ENCODE peak calls at places on chromosomes 1 and 21, in ten cellular contexts. R is MM.1S, M is ovary, Q is uterus, H is heart left ventricle, X is HCT116, C is cardiac muscle cell, W is prostate gland, E is adrenal gland, Y is breast epithelium. T is an unnamed sample. For H3K36me3 and H3K4me1, the result is how much of the 10 kb centered on the place peaks cover.

GRCh38 chr1:43049487-43049886 is 90.8 kb upstream of the SLC2A1 start:
- DNase-seq in X (no peak), Y (no peak), Q (no peak), E (no peak), R (no peak), M (no peak), W (no peak), C (no peak), H (no peak), T (no peak)

GRCh38 chr1:160411231-160411630 is 10.9 kb downstream of the VANGL2 start:
- DNase-seq in M (no peak), W (no peak), Y (no peak), R (no peak), E (no peak), C (no peak), X (no peak), Q (no peak), H (no peak), T (no peak)

GRCh38 chr1:157045251-157046218 is at the start of gene ARHGEF11:
- DNase-seq in R (peak), Q (peak), M (peak), Y (peak), X (peak), E (peak), H (peak), C (peak), W (peak), T (peak)

GRCh38 chr1:237838320-237838719 is 52.4 kb downstream of the ZP4 start:
- DNase-seq in W (no peak), M (no peak), Q (no peak), Y (no peak), C (no peak), X (no peak), E (no peak), R (no peak), H (no peak), T (no peak)

GRCh38 chr1:240455228-240455821 is 156.6 kb downstream of the GREM2 start:
- DNase-seq in E (no peak), W (no peak), R (peak), M (no peak), X (no peak), Q (no peak), H (no peak), C (peak), Y (no peak), T (no peak)

GRCh38 chr21:37792046-37792445 is 124.2 kb downstream of the KCNJ6 start:
- DNase-seq in H (no peak), Q (no peak), Y (no peak), W (no peak), M (no peak), C (peak), E (no peak), R (no peak), X (no peak), T (no peak)

GRCh38 chr1:162072770-162073169 is 3.3 kb downstream of the NOS1AP start:
- DNase-seq in H (no peak), X (no peak), Q (no peak), C (no peak), R (no peak), M (no peak), E (no peak), Y (no peak), W (no peak), T (no peak)

GRCh38 chr21:33703750-33704606 is 61.7 kb downstream of the ITSN1 start:
- DNase-seq in W (no peak), H (no peak), C (no peak), E (no peak), X (no peak), Y (no peak), M (no peak), Q (no peak), R (no peak), T (no peak)

GRCh38 chr1:182672487-182672836 is 11.9 kb downstream of the RGS8 start:
- DNase-seq in W (no peak), X (no peak), H (no peak), R (no peak), C (no peak), M (no peak), Y (no peak), E (no peak), Q (no peak), T (no peak)

GRCh38 chr1:209989525-209989924 is 51.5 kb downstream of the SYT14 start:
- DNase-seq in H (no peak), M (no peak), R (peak), Q (no peak), X (no peak), W (no peak), E (no peak), C (peak), Y (no peak), T (peak)

GRCh38 chr1:21341022-21341421 is 50.8 kb upstream of the ECE1 start:
- DNase-seq in Y (no peak), E (no peak), M (no peak), H (no peak), W (no peak), C (no peak), Q (no peak), X (no peak), R (no peak), T (no peak)

GRCh38 chr1:156746716-156747631 is 4.5 kb downstream of the HDGF start:
- DNase-seq in X (peak), H (peak), Y (peak), C (peak), Q (peak), R (no peak), E (peak), W (peak), M (peak), T (peak)

GRCh38 chr21:34791776-34792503 is 123.1 kb downstream of the CLIC6 start:
- DNase-seq in Q (no peak), M (no peak), W (no peak), C (no peak), H (no peak), X (no peak), Y (no peak), E (no peak), R (no peak), T (no peak)

GRCh38 chr1:1778827-1779675 is 781 bp upstream of the NADK start:
- DNase-seq in C (no peak), X (peak), R (peak), Y (peak), E (peak), W (peak), Q (peak), M (peak), H (peak), T (peak)

GRCh38 chr1:248849637-248850036 is 9.2 kb downstream of the ZNF692 start:
- DNase-seq in H (no peak), E (no peak), Y (no peak), W (no peak), R (no peak), X (no peak), M (no peak), Q (no peak), C (no peak), T (no peak)

GRCh38 chr1:195516036-195516435 is 1092.2 kb downstream of the KCNT2 start:
- DNase-seq in C (no peak), H (no peak), R (no peak), E (no peak), X (no peak), Y (no peak), W (no peak), M (no peak), Q (no peak), T (no peak)

GRCh38 chr1:166840309-166841302 is 1.3 kb downstream of the POGK start:
- DNase-seq in R (no peak), Y (no peak), X (no peak), C (peak), M (no peak), Q (no peak), W (peak), E (no peak), H (no peak), T (peak)

GRCh38 chr1:917466-918091 is 6.1 kb upstream of the SAMD11 start:
- DNase-seq in X (no peak), H (peak), E (no peak), Q (peak), R (no peak), W (no peak), C (no peak), Y (no peak), M (no peak), T (no peak)

GRCh38 chr1:241998412-241998921 is 431 bp downstream of the MAP1LC3C start:
- DNase-seq in M (peak), R (no peak), W (no peak), H (peak), X (peak), C (peak), Y (no peak), Q (peak), E (peak), T (peak)

GRCh38 chr1:171267391-171267790 is 19.1 kb downstream of the FMO1 start:
- DNase-seq in C (peak), X (no peak), R (no peak), W (peak), M (no peak), H (no peak), E (no peak), Q (no peak), Y (no peak), T (no peak)

GRCh38 chr21:34534522-34534921 is 22.5 kb upstream of the KCNE1 start:
- DNase-seq in H (no peak), C (peak), Q (no peak), X (no peak), W (no peak), Y (no peak), R (no peak), E (no peak), M (no peak), T (no peak)

GRCh38 chr1:151994956-151995355 is 1.3 kb upstream of the S100A10 start:
- DNase-seq in Q (peak), X (peak), R (no peak), Y (no peak), C (peak), H (no peak), M (peak), W (no peak), E (peak), T (peak)

GRCh38 chr1:228037401-228038386 is 30.9 kb downstream of the WNT3A start:
- DNase-seq in Q (no peak), C (peak), X (no peak), H (peak), M (no peak), W (no peak), E (no peak), Y (no peak), R (no peak), T (no peak)

GRCh38 chr1:112509005-112509659 is 367 bp downstream of the WNT2B start:
- DNase-seq in X (no peak), M (peak), W (no peak), R (no peak), E (peak), Y (no peak), H (peak), C (no peak), Q (no peak), T (peak)

GRCh38 chr1:206589206-206589605 is 23.1 kb downstream of the EIF2D start:
- DNase-seq in Y (no peak), H (no peak), X (no peak), R (no peak), C (peak), E (peak), M (peak), Q (peak), W (no peak), T (no peak)

GRCh38 chr1:44170281-44170823 is 28.9 kb upstream of the KLF18 start:
- DNase-seq in Y (no peak), R (no peak), M (no peak), C (peak), E (no peak), H (no peak), X (no peak), Q (no peak), W (no peak), T (no peak)

GRCh38 chr21:44510508-44511218 is 29.3 kb downstream of the KRTAP10-1 start:
- DNase-seq in Q (no peak), W (peak), E (peak), C (peak), M (no peak), R (peak), H (peak), Y (peak), X (peak), T (peak)

GRCh38 chr1:12811409-12811784 is 19.8 kb downstream of the PRAMEF11 start:
- DNase-seq in Q (no peak), R (no peak), X (no peak), Y (no peak), E (no peak), H (no peak), C (no peak), W (no peak), M (no peak), T (no peak)

GRCh38 chr1:212529211-212529731 is 79.3 kb upstream of the ATF3 start:
- DNase-seq in Q (no peak), C (no peak), X (no peak), R (no peak), H (no peak), Y (no peak), E (peak), W (no peak), M (no peak), T (no peak)

GRCh38 chr1:231919900-231920299 is 293.3 kb downstream of the DISC1 start:
- DNase-seq in H (no peak), R (no peak), M (no peak), Q (no peak), E (no peak), C (no peak), W (no peak), Y (no peak), X (no peak), T (no peak)

GRCh38 chr1:25556791-25557476 is 13.5 kb downstream of the LDLRAP1 start:
- DNase-seq in Y (no peak), X (no peak), W (peak), H (no peak), M (no peak), C (peak), E (peak), Q (no peak), R (no peak), T (peak)

GRCh38 chr1:201640624-201641023 is 101.7 kb downstream of the NAV1 start:
- DNase-seq in M (peak), E (no peak), X (no peak), Q (peak), Y (no peak), C (peak), H (no peak), R (no peak), W (no peak), T (no peak)

GRCh38 chr1:15371610-15372539 is 37.8 kb upstream of the EFHD2 start:
- DNase-seq in M (peak), X (no peak), W (no peak), Y (no peak), H (no peak), R (no peak), Q (no peak), C (no peak), E (peak), T (no peak)

GRCh38 chr1:225514671-225515081 is 86.8 kb upstream of the LBR start:
- DNase-seq in R (no peak), Y (no peak), Q (no peak), C (no peak), H (no peak), E (no peak), X (no peak), W (no peak), M (no peak), T (peak)

GRCh38 chr1:8382051-8382505 is 64.2 kb downstream of the SLC45A1 start:
- DNase-seq in Y (no peak), E (no peak), H (no peak), W (no peak), M (no peak), C (peak), Q (no peak), R (no peak), X (no peak), T (no peak)
- H3K36me3 ChIP-seq in Y (under half), E (under half), H (under half), W (under half), M (under half), C (under half), Q (under half), R (under half), X (under half), T (under half)

GRCh38 chr1:235124111-235124510 is 4.5 kb downstream of the TOMM20 start:
- DNase-seq in R (no peak), M (no peak), X (no peak), Y (no peak), W (no peak), C (no peak), Q (no peak), H (no peak), E (no peak), T (no peak)
- H3K4me1 ChIP-seq in R (under half), M (under half), X (under half), Y (under half), W (under half), C (under half), Q (under half), H (under half), E (under half), T (under half)

GRCh38 chr1:16450863-16451481 is 10.4 kb downstream of the NECAP2 start:
- DNase-seq in C (no peak), R (no peak), W (no peak), Q (no peak), E (no peak), M (no peak), H (no peak), Y (no peak), X (no peak), T (no peak)
- H3K36me3 ChIP-seq in C (under half), R (under half), W (under half), Q (under half), E (half or more), M (under half), H (half or more), Y (under half), X (under half), T (under half)

GRCh38 chr1:39205102-39205780 is 746 bp downstream of the MACF1 start:
- DNase-seq in Y (no peak), M (peak), Q (peak), W (no peak), R (peak), H (peak), X (no peak), E (peak), C (peak), T (peak)

GRCh38 chr1:39199593-39199992 is 4.9 kb upstream of the MACF1 start:
- DNase-seq in W (no peak), Q (no peak), X (no peak), C (no peak), E (no peak), M (no peak), R (no peak), H (no peak), Y (no peak), T (no peak)

GRCh38 chr1:39205781-39206464 is 1.4 kb downstream of the MACF1 start:
- DNase-seq in R (no peak), W (no peak), Q (no peak), Y (no peak), M (no peak), C (peak), X (no peak), H (no peak), E (no peak), T (no peak)

GRCh38 chr1:39204441-39205081 is at the start of gene MACF1:
- DNase-seq in R (peak), M (peak), W (peak), H (peak), X (no peak), E (peak), Y (peak), Q (peak), C (peak), T (no peak)
- H3K4me1 ChIP-seq in R (under half), M (under half), W (under half), H (under half), X (under half), E (under half), Y (under half), Q (under half), C (under half), T (under half)

GRCh38 chr1:223755432-223755792 is 43.1 kb downstream of the CAPN2 start:
- DNase-seq in E (no peak), Y (no peak), H (no peak), Q (no peak), C (no peak), X (no peak), R (no peak), W (no peak), M (no peak), T (no peak)

GRCh38 chr1:223756002-223756775 is 43.9 kb downstream of the CAPN2 start:
- DNase-seq in C (no peak), Q (no peak), R (no peak), E (no peak), Y (no peak), W (no peak), X (no peak), H (no peak), M (no peak), T (no peak)

GRCh38 chr1:223758734-223759133 is 46.4 kb downstream of the CAPN2 start:
- DNase-seq in W (no peak), X (no peak), E (no peak), H (no peak), Y (no peak), C (no peak), Q (no peak), M (no peak), R (no peak), T (no peak)

GRCh38 chr1:223754681-223755431 is 42.5 kb downstream of the CAPN2 start:
- DNase-seq in E (no peak), H (no peak), X (no peak), W (no peak), M (no peak), C (no peak), R (no peak), Y (no peak), Q (no peak), T (no peak)

DNA sequence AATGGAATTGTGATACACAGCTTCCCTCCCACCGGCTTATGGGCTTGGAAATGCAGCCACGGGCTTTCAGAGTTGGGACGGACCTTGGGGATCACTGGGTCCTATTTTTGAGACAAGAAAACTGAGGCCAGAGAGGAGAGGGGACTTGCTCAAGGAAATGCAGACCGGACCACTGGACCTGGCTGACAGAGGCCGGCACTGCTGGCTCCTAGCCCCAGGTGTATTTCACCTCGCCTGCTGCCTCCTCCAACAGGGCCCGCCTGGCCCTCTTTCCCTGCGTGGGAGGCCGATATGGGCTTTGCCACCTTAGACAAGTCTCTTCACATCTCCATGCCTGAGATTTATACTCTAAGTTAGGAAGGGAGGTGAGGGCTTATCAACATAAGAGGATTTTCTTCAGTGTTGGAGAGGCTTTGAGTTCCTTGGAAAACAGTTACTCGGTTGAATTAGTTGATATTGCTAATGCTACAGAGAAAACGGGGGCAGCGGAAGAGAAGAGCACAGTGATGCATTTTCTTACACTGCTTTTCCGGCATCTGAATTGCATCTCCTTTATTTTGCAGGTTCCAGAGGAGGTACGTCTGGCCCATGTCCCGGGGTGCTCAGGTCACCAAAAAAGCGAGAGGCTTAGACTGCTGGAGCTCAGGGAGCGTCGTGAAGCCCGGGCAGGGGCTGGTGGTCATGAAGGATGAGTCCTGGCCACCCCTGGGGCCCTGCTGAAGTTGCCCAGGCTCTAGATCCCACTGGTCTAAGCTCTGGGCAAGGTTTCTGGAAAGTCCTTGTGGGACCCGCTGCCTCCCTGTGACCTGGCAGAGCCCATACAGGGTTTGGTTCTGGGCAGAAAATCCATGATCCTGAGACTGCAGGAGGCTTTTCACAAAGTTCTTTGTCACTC is 44.7 kb downstream of the CAPN2 start:
- DNase-seq in Y (no peak), Q (no peak), M (no peak), H (no peak), W (no peak), E (no peak), R (no peak), C (no peak), X (no peak), T (no peak)
- H3K36me3 ChIP-seq in Y (under half), Q (under half), M (under half), H (half or more), W (under half), E (half or more), R (under half), C (under half), X (half or more), T (under half)

DNA sequence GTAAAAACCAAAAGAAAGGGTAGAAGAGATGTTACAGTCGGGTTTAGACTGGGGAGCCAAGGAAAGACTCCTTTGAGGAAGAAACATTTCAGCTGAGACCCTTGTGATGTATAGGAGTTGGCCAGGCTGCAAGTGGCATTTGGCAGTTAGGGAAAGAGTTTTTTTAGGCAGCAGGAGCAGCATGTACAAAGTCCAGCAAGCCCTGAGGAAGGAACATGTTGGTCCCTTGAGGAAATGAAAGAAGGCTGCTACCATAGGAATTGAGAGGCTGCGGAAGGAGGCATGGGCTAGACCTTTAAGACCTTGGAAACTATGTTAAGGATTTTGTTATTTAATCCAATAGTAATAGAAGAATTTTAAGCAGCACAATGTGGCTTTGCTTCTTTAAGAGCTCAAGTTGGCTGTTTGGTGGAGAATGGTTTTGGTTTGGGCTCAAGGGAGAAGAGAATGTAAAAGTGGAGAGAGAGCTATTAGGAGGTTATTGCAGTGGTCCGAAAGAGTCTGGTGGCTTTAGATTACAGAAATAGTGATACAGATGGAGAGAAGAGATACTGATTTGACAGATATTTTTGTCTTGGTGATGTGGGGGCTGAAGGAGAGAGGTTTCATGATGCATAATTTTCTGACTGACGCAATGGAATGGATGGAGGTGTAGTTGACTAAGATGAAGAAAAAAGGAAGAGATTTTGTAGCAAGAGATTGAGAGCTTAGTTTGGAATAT is 26.6 kb downstream of the SMAP2 start:
- DNase-seq in H (no peak), Q (no peak), R (no peak), C (no peak), X (no peak), M (no peak), E (no peak), W (no peak), Y (no peak), T (peak)
- H3K4me1 ChIP-seq in H (under half), Q (under half), R (under half), C (under half), X (under half), M (under half), E (under half), W (under half), Y (under half), T (under half)

T was measured in small intestine.